ENCODE peak calls at places on chromosomes 2 and 18, in eight cellular contexts. One of them, this sample, is unnamed.

GRCh38 chr2:71884303-71885042 is 263.2 kb downstream of the CYP26B1 start:
- DNase-seq in esophagus squamous epithelium: no peak
- DNase-seq in A549: no peak
- DNase-seq in fibroblast of lung: peak
- DNase-seq in brain microvascular endothelial cell: peak
- DNase-seq in substantia nigra: no peak
- DNase-seq in pancreas: no peak
- DNase-seq in IMR-90: peak
- DNase-seq in this sample: peak

GRCh38 chr2:149743842-149744468 is 156.4 kb upstream of the MMADHC start:
- DNase-seq in esophagus squamous epithelium: no peak
- DNase-seq in A549: no peak
- DNase-seq in fibroblast of lung: peak
- DNase-seq in brain microvascular endothelial cell: peak
- DNase-seq in substantia nigra: no peak
- DNase-seq in pancreas: no peak
- DNase-seq in IMR-90: peak
- DNase-seq in this sample: peak

GRCh38 chr2:181742908-181743722 is 62.8 kb upstream of the NEUROD1 start:
- DNase-seq in esophagus squamous epithelium: no peak
- DNase-seq in A549: peak
- DNase-seq in fibroblast of lung: peak
- DNase-seq in brain microvascular endothelial cell: peak
- DNase-seq in substantia nigra: peak
- DNase-seq in pancreas: no peak
- DNase-seq in IMR-90: peak
- DNase-seq in this sample: peak

GRCh38 chr2:9373047-9373446 is 50.3 kb downstream of the ITGB1BP1 start:
- DNase-seq in esophagus squamous epithelium: no peak
- DNase-seq in A549: no peak
- DNase-seq in fibroblast of lung: no peak
- DNase-seq in brain microvascular endothelial cell: no peak
- DNase-seq in substantia nigra: no peak
- DNase-seq in pancreas: no peak
- DNase-seq in IMR-90: no peak
- DNase-seq in this sample: no peak

GRCh38 chr2:173400760-173401159 is 46.1 kb downstream of the CDCA7 start:
- DNase-seq in esophagus squamous epithelium: no peak
- DNase-seq in A549: no peak
- DNase-seq in fibroblast of lung: no peak
- DNase-seq in brain microvascular endothelial cell: no peak
- DNase-seq in substantia nigra: no peak
- DNase-seq in pancreas: no peak
- DNase-seq in IMR-90: no peak
- DNase-seq in this sample: peak

GRCh38 chr18:24773101-24773500 is 312.7 kb downstream of the HRH4 start:
- DNase-seq in esophagus squamous epithelium: no peak
- DNase-seq in A549: no peak
- DNase-seq in fibroblast of lung: no peak
- DNase-seq in brain microvascular endothelial cell: no peak
- DNase-seq in substantia nigra: no peak
- DNase-seq in pancreas: no peak
- DNase-seq in IMR-90: no peak
- DNase-seq in this sample: no peak

GRCh38 chr2:218605438-218605837 is 2.3 kb upstream of the PLCD4 start:
- DNase-seq in esophagus squamous epithelium: no peak
- DNase-seq in A549: no peak
- DNase-seq in fibroblast of lung: peak
- DNase-seq in brain microvascular endothelial cell: peak
- DNase-seq in substantia nigra: no peak
- DNase-seq in pancreas: no peak
- DNase-seq in IMR-90: peak
- DNase-seq in this sample: peak

GRCh38 chr2:214311031-214311533 is 99.8 kb upstream of the VWC2L start:
- DNase-seq in esophagus squamous epithelium: no peak
- DNase-seq in A549: no peak
- DNase-seq in fibroblast of lung: no peak
- DNase-seq in brain microvascular endothelial cell: no peak
- DNase-seq in substantia nigra: no peak
- DNase-seq in pancreas: no peak
- DNase-seq in IMR-90: no peak
- DNase-seq in this sample: no peak

GRCh38 chr2:129885735-129886134 is 93.7 kb upstream of the RAB6C start:
- DNase-seq in esophagus squamous epithelium: no peak
- DNase-seq in A549: no peak
- DNase-seq in fibroblast of lung: no peak
- DNase-seq in brain microvascular endothelial cell: no peak
- DNase-seq in substantia nigra: no peak
- DNase-seq in pancreas: no peak
- DNase-seq in IMR-90: no peak
- DNase-seq in this sample: no peak

GRCh38 chr2:181218271-181218935 is 238.0 kb downstream of the UBE2E3 start:
- DNase-seq in esophagus squamous epithelium: no peak
- DNase-seq in A549: no peak
- DNase-seq in fibroblast of lung: no peak
- DNase-seq in brain microvascular endothelial cell: no peak
- DNase-seq in substantia nigra: no peak
- DNase-seq in pancreas: no peak
- DNase-seq in IMR-90: no peak
- DNase-seq in this sample: no peak

GRCh38 chr18:61690418-61691138 is 202.2 kb downstream of the RNF152 start:
- DNase-seq in esophagus squamous epithelium: no peak
- DNase-seq in A549: no peak
- DNase-seq in fibroblast of lung: no peak
- DNase-seq in brain microvascular endothelial cell: no peak
- DNase-seq in substantia nigra: no peak
- DNase-seq in pancreas: no peak
- DNase-seq in IMR-90: no peak
- DNase-seq in this sample: no peak

GRCh38 chr2:24613154-24613814 is 122.2 kb downstream of the NCOA1 start:
- DNase-seq in esophagus squamous epithelium: no peak
- DNase-seq in A549: no peak
- DNase-seq in fibroblast of lung: peak
- DNase-seq in brain microvascular endothelial cell: peak
- DNase-seq in substantia nigra: no peak
- DNase-seq in pancreas: no peak
- DNase-seq in IMR-90: peak
- DNase-seq in this sample: peak

GRCh38 chr2:178914259-178914849 is 107.1 kb upstream of the TTN start:
- DNase-seq in esophagus squamous epithelium: peak
- DNase-seq in A549: peak
- DNase-seq in fibroblast of lung: peak
- DNase-seq in brain microvascular endothelial cell: peak
- DNase-seq in substantia nigra: peak
- DNase-seq in pancreas: peak
- DNase-seq in IMR-90: peak
- DNase-seq in this sample: peak

DNA sequence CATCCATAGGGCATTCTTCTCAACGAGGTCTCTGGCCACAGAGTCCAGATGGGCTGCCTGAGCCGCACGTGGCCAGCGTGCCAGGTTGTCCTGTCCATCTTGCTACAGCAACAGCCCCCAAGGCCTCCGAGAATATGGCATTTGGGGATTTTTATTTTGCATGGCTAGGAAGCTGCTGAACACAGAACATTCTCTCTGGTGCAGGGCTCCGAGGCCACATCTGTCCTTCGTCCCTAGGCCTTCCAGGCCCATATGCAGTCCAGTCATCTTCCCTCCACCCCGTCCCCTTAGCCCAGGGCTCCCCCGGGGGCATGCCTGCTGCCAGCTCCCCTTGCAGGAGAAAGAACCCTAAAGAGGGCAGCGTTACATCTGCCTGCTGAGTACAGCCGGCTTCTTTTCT is 2.3 kb downstream of the HDAC4 start:
- DNase-seq in esophagus squamous epithelium: no peak
- DNase-seq in A549: no peak
- DNase-seq in fibroblast of lung: no peak
- DNase-seq in brain microvascular endothelial cell: no peak
- DNase-seq in substantia nigra: no peak
- DNase-seq in pancreas: no peak
- DNase-seq in IMR-90: no peak
- DNase-seq in this sample: no peak
- H3K27ac ChIP-seq in esophagus squamous epithelium: peak
- H3K27ac ChIP-seq in A549: peak
- H3K27ac ChIP-seq in fibroblast of lung: no peak
- H3K27ac ChIP-seq in brain microvascular endothelial cell: no peak
- H3K27ac ChIP-seq in substantia nigra: peak
- H3K27ac ChIP-seq in pancreas: no peak
- H3K27ac ChIP-seq in IMR-90: no peak
- H3K27ac ChIP-seq in this sample: no peak

DNA sequence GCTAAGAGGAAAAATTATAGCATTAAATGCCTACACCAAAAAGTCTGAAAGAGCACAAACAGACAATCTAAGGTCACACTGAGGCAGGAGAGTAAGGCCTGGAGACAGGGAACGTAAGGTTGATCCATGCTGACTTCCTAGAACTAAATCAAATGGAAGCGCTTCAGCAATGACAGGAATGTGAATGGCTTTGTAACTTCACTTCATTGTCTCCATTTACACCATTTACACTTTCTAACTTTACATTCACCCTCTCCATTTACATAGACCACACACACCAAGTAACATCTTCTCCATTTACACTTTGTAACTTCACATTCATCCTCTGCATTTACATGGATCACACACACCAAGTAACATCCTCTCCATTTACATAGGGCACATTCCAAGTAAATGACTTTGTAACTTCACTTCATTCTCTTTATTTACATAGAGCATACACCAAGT is 103.1 kb upstream of the SPATS2L start:
- DNase-seq in esophagus squamous epithelium: no peak
- DNase-seq in A549: no peak
- DNase-seq in fibroblast of lung: no peak
- DNase-seq in brain microvascular endothelial cell: no peak
- DNase-seq in substantia nigra: no peak
- DNase-seq in pancreas: no peak
- DNase-seq in IMR-90: peak
- DNase-seq in this sample: no peak
- H3K27ac ChIP-seq in esophagus squamous epithelium: no peak
- H3K27ac ChIP-seq in A549: no peak
- H3K27ac ChIP-seq in fibroblast of lung: no peak
- H3K27ac ChIP-seq in brain microvascular endothelial cell: no peak
- H3K27ac ChIP-seq in substantia nigra: no peak
- H3K27ac ChIP-seq in pancreas: no peak
- H3K27ac ChIP-seq in IMR-90: no peak
- H3K27ac ChIP-seq in this sample: no peak

GRCh38 chr18:23503038-23503966 is at the start of gene RMC1:
- DNase-seq in esophagus squamous epithelium: peak
- DNase-seq in A549: peak
- DNase-seq in fibroblast of lung: peak
- DNase-seq in brain microvascular endothelial cell: peak
- DNase-seq in substantia nigra: peak
- DNase-seq in pancreas: peak
- DNase-seq in IMR-90: peak
- DNase-seq in this sample: peak

GRCh38 chr18:23501626-23502025 is 1.7 kb upstream of the RMC1 start:
- DNase-seq in esophagus squamous epithelium: no peak
- DNase-seq in A549: no peak
- DNase-seq in fibroblast of lung: no peak
- DNase-seq in brain microvascular endothelial cell: no peak
- DNase-seq in substantia nigra: no peak
- DNase-seq in pancreas: no peak
- DNase-seq in IMR-90: no peak
- DNase-seq in this sample: no peak

GRCh38 chr18:23504720-23505119 is 1.4 kb downstream of the RMC1 start:
- DNase-seq in esophagus squamous epithelium: no peak
- DNase-seq in A549: no peak
- DNase-seq in fibroblast of lung: no peak
- DNase-seq in brain microvascular endothelial cell: no peak
- DNase-seq in substantia nigra: no peak
- DNase-seq in pancreas: no peak
- DNase-seq in IMR-90: no peak
- DNase-seq in this sample: no peak

GRCh38 chr18:23503967-23504352 is 649 bp downstream of the RMC1 start:
- DNase-seq in esophagus squamous epithelium: no peak
- DNase-seq in A549: no peak
- DNase-seq in fibroblast of lung: no peak
- DNase-seq in brain microvascular endothelial cell: no peak
- DNase-seq in substantia nigra: no peak
- DNase-seq in pancreas: no peak
- DNase-seq in IMR-90: no peak
- DNase-seq in this sample: no peak

DNA sequence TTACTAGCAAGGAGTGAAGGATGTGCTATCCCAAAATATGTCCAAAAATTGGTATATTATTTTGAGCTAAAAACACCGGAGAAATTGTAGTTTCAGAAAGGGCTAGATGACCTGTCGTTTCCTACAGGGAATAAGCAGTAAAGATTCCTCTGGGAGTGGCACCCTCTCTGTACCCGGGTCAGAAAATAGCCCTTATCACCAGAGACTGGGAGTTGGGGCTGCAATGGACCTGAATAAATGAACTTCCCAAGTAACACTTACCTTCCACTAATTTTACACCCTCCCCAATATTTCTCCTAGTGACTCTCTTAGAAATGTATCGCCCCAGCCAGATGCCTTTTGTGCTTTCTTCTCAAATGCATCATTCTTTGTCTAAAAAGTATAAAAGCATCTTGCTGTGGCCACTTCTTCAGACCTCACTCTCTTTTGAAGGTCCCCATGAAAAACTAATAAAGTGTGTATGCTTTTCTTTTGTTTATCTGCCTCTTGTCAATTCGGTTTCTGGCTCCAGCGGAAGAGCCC is 734 bp upstream of the RMC1 start:
- DNase-seq in esophagus squamous epithelium: no peak
- DNase-seq in A549: no peak
- DNase-seq in fibroblast of lung: no peak
- DNase-seq in brain microvascular endothelial cell: no peak
- DNase-seq in substantia nigra: no peak
- DNase-seq in pancreas: no peak
- DNase-seq in IMR-90: no peak
- DNase-seq in this sample: no peak
- H3K27ac ChIP-seq in esophagus squamous epithelium: peak
- H3K27ac ChIP-seq in A549: peak
- H3K27ac ChIP-seq in fibroblast of lung: peak
- H3K27ac ChIP-seq in brain microvascular endothelial cell: no peak
- H3K27ac ChIP-seq in substantia nigra: peak
- H3K27ac ChIP-seq in pancreas: peak
- H3K27ac ChIP-seq in IMR-90: peak
- H3K27ac ChIP-seq in this sample: peak

DNA sequence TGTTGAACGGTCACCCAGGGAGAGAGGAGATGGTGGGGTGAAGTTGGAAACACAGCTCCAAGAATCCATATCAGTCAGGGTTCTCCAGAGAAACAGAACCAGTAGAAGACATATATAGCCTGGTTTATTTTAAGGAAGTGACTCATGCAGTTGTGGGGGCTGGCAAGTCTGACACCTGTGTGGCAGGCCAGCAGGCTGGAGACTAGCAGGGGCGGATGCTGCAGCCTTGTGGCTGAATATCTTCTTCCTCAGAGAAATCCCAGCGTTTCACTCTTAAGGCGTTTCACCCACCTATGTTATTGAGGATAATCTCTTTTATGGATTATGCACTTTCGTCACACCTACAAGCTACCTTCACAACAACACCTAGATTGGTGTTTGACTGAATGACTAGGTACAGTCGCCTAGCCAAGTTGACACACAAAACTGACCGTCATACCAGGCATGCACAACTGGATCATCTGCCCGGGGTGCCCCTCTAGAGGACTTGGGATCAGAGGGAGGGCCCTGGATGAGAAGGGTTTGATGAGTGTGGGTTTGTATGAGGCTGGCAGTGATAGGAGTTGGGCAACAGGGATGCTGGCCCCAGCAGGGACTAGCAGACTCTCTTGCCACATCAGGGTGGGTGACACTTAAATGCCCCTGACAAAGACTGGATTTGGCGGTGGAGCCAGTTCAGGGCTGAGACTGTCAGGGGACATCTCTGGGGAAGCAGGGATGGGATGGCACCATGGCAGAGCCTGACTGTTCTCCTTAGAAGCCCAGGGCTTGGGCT is 23.4 kb downstream of the MROH2A start:
- DNase-seq in esophagus squamous epithelium: no peak
- DNase-seq in A549: no peak
- DNase-seq in fibroblast of lung: no peak
- DNase-seq in brain microvascular endothelial cell: no peak
- DNase-seq in substantia nigra: no peak
- DNase-seq in pancreas: peak
- DNase-seq in IMR-90: peak
- DNase-seq in this sample: peak
- H3K27ac ChIP-seq in esophagus squamous epithelium: no peak
- H3K27ac ChIP-seq in A549: peak
- H3K27ac ChIP-seq in fibroblast of lung: no peak
- H3K27ac ChIP-seq in brain microvascular endothelial cell: no peak
- H3K27ac ChIP-seq in substantia nigra: no peak
- H3K27ac ChIP-seq in pancreas: no peak
- H3K27ac ChIP-seq in IMR-90: no peak
- H3K27ac ChIP-seq in this sample: no peak